ENCODE peak calls at places on chromosomes 6 and 20, in five cellular contexts. Q is ovary, M is GM23248, I is heart left ventricle, U is cardiac muscle cell. E is an unnamed sample. For H3K4me1, the result is how much of the 10 kb centered on the place peaks cover.

GRCh38 chr6:102766946-102767345 is 1373.4 kb downstream of the GRIK2 start:
- DNase-seq in U (no peak), Q (no peak), M (no peak), I (no peak), E (no peak)

GRCh38 chr6:84645000-84645399 is 119.4 kb downstream of the TBX18 start:
- DNase-seq in I (no peak), U (no peak), Q (no peak), M (peak), E (no peak)

GRCh38 chr6:151142676-151143075 is 97.1 kb upstream of the AKAP12 start:
- DNase-seq in Q (no peak), I (no peak), M (no peak), U (no peak), E (no peak)

GRCh38 chr20:24664266-24664986 is 195.0 kb downstream of the SYNDIG1 start:
- DNase-seq in M (no peak), I (no peak), U (no peak), Q (no peak), E (no peak)

GRCh38 chr6:89954721-89955148 is 60.5 kb downstream of the GJA10 start:
- DNase-seq in I (no peak), U (no peak), M (no peak), Q (no peak), E (no peak)

GRCh38 chr6:154404791-154405400 is 48.3 kb upstream of the IPCEF1 start:
- DNase-seq in I (no peak), Q (peak), U (no peak), M (peak), E (no peak)

GRCh38 chr20:23584434-23585199 is 16.3 kb upstream of the CST9L start:
- DNase-seq in M (no peak), I (no peak), U (no peak), Q (no peak), E (peak)

GRCh38 chr6:79404677-79405076 is 132.6 kb downstream of the LCA5 start:
- DNase-seq in U (no peak), M (no peak), I (no peak), Q (no peak), E (no peak)

GRCh38 chr6:99024089-99024488 is 76.3 kb upstream of the FBXL4 start:
- DNase-seq in Q (no peak), U (no peak), M (no peak), I (no peak), E (no peak)

GRCh38 chr20:36969478-36970186 is 18.1 kb upstream of the SAMHD1 start:
- DNase-seq in I (no peak), Q (no peak), U (no peak), M (no peak), E (no peak)

DNA sequence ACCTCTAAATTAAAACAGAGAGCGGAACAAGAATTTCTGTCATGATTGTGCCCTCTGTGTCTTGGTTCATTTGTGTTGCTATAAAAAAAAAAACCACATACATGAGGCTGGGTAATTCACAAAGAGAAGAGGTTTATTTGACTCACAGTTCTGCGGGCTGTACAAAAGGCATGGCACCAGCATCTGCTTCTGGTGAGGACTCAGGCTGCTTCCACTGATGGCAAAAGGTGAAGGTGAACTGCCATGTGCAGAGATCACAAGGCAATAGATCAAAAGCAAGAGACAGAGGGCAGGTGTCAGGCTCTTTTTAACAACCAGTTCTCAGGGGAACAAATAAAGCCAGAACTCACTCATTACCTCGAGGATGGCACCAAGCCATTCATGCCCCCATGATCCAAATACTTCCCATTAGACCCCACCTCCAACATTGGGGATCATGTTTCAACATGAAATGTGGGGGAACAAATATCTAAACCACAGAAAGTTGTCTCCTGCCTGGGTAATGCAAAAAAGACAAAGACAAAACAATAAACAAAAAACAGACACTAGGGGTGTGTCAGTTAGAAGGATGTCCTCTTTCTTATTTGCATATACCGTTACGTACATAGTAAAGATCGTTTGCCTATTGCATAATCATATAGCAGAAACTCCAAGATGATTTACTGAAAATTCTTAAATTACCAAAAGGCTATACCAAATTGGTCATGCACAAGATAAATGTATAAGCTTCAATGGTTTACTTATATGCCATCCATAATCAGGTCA is 17.0 kb downstream of the SERPINB9 start:
- DNase-seq in U (no peak), I (no peak), M (no peak), Q (no peak), E (no peak)
- H3K4me1 ChIP-seq in U (under half), I (under half), M (under half), Q (under half), E (under half)

DNA sequence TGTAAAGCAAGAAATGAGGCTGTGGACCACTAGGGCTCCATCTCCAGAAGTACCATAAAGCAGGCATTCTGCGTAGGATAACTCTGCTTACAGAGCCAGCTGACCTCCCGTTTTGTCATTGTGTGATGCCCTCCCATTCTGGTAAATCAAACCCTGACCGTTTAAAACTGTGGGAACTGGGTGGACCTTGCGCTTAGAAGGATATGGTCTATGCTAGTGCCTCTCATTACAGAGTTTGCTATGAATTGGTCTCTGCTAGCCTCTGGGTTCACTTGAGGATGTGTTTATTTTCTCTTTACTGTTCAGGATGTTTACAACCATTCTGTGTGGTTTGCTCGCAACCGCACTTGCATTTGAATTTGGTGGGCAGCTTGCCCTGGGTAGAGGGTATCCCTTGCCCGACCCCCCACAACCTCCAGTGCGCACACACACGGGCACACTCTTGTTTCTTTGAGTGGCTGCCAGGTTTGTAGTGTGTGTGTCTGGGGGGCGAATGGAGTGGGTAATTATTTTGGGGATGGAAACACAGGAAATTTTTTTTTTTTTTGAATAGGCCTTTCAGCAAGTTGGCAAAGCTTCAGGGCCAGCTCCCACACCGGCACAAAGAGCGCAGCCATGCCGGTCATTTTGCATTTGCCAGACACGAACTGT is 198.3 kb downstream of the JARID2 start:
- DNase-seq in Q (no peak), U (no peak), M (no peak), I (no peak), E (no peak)
- H3K4me1 ChIP-seq in Q (under half), U (under half), M (under half), I (under half), E (under half)

DNA sequence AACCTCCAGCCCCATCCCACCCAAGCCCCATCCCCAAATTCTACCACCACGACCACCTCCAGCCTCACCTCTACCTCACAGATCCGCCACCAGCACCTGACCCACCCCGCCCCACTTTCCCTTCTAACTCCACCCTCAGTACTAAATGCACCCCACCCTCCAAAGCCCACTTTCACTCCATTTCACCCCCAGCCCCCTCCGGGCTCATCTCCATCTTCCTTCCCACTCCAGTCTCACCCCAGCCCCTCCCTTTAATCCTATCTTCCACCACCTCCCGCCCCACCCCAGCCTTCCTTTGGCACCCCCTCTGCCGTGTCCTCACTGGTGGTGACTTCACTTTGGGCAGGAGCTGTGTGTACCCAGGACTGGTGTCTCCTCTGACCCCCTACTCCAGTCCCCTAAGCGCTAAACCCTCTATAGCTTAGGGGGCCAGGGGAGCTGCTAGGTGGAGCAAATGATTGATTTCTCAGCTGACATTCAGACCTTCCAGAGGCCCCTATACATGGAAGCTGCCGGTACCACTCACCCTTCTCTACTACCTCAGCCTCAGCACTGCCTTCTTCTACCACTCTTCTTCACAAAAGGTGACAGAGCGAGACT is 2.8 kb upstream of the NSFL1C start:
- DNase-seq in Q (no peak), I (no peak), U (no peak), M (peak), E (no peak)
- H3K4me1 ChIP-seq in Q (under half), I (under half), U (under half), M (under half), E (under half)

GRCh38 chr6:44056392-44057237 is 70.6 kb downstream of the MRPL14 start:
- DNase-seq in Q (no peak), I (peak), U (no peak), M (peak), E (peak)

GRCh38 chr6:44058617-44059358 is 68.5 kb downstream of the MRPL14 start:
- DNase-seq in I (peak), M (peak), Q (no peak), U (no peak), E (peak)

GRCh38 chr6:44059359-44060342 is 67.6 kb downstream of the MRPL14 start:
- DNase-seq in M (peak), Q (no peak), I (peak), U (no peak), E (no peak)

GRCh38 chr6:44057238-44057930 is 69.9 kb downstream of the MRPL14 start:
- DNase-seq in U (no peak), I (no peak), M (no peak), Q (no peak), E (no peak)

GRCh38 chr6:44057931-44058616 is 69.2 kb downstream of the MRPL14 start:
- DNase-seq in Q (no peak), M (peak), I (no peak), U (no peak), E (no peak)
- H3K4me1 ChIP-seq in Q (under half), M (half or more), I (under half), U (under half), E (half or more)